ENCODE peak calls at places on chromosome 10, in ten cellular contexts. R, G, Q, J, F, L, E, Y, C and I are unnamed samples.

GRCh38 chr10:74916283-74916682 is 89.9 kb downstream of the KAT6B start:
- DNase-seq in C (no peak), G (no peak), R (peak; percentile 96), J (no peak), Y (no peak), E (no peak), Q (no peak), L (no peak), F (no peak), I (no peak)

GRCh38 chr10:100697631-100698030 is 47.8 kb upstream of the PAX2 start:
- DNase-seq in L (no peak), E (no peak), G (no peak), R (no peak), Y (no peak), F (no peak), J (no peak), C (no peak), Q (no peak), I (no peak)

GRCh38 chr10:113445736-113446135 is 107.1 kb upstream of the HABP2 start:
- DNase-seq in L (no peak), J (no peak), F (no peak), R (no peak), E (no peak), Q (no peak), Y (no peak), G (no peak), C (no peak), I (no peak)

GRCh38 chr10:68332259-68333057 is at the start of gene PBLD:
- DNase-seq in Q (peak; percentile 78), F (peak; percentile 85), L (peak; percentile 84), Y (peak; percentile 86), E (peak; percentile 86), R (peak; percentile 86), C (peak; percentile 90), J (peak; percentile 77), G (peak; percentile 78), I (no peak)

GRCh38 chr10:124461642-124462347 is at the start of gene LHPP:
- DNase-seq in Y (peak; percentile 94), L (peak; percentile 95), J (peak; percentile 82), F (peak; percentile 91), Q (peak; percentile 85), G (peak; percentile 91), E (peak; percentile 89), R (peak; percentile 73), C (peak; percentile 93), I (no peak)

GRCh38 chr10:101831169-101831811 is 12.3 kb downstream of the KCNIP2 start:
- DNase-seq in R (no peak), E (no peak), F (no peak), Q (no peak), Y (no peak), C (no peak), J (no peak), G (no peak), L (no peak), I (no peak)

GRCh38 chr10:29897999-29898716 is 161.2 kb downstream of the JCAD start:
- DNase-seq in L (no peak), R (no peak), Q (no peak), F (no peak), E (no peak), Y (no peak), C (no peak), J (no peak), G (no peak), I (no peak)

GRCh38 chr10:2700626-2701305 is 366.6 kb upstream of the PFKP start:
- DNase-seq in Y (no peak), L (no peak), R (no peak), J (no peak), Q (no peak), F (no peak), C (no peak), G (no peak), E (no peak), I (no peak)

GRCh38 chr10:5812283-5813090 is 747 bp downstream of the GDI2 start:
- DNase-seq in Q (peak; percentile 35), R (no peak), E (peak; percentile 78), J (peak; percentile 22), L (peak; percentile 76), Y (peak; percentile 61), C (peak; percentile 75), G (peak; percentile 65), F (peak; percentile 74), I (no peak)

GRCh38 chr10:122852261-122852660 is 6.6 kb upstream of the CUZD1 start:
- DNase-seq in J (no peak), R (peak; percentile 75), L (no peak), E (no peak), C (peak; percentile 32), Q (no peak), G (no peak), F (no peak), Y (peak; percentile 35), I (no peak)

DNA sequence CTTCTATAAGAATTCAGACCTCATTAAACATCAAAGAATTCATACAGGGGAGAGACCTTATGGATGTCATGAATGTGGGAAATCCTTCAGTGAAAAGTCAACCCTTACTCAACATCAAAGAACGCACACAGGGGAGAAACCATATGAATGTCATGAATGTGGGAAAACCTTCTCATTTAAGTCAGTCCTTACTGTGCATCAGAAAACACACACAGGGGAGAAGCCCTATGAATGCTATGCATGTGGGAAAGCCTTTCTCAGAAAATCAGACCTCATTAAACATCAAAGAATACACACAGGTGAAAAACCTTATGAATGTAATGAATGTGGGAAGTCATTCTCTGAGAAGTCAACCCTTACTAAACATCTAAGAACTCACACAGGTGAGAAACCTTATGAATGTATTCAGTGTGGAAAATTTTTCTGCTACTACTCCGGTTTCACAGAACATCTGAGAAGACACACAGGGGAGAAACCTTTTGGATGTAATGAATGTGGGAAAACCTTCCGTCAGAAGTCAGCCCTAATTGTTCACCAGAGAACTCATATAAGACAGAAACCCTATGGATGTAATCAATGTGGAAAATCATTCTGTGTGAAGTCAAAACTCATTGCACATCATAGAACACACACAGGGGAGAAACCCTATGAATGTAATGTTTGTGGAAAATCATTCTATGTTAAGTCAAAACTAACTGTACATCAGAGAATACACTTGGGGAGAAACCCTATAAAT is 24.1 kb downstream of the ZNF37A start:
- DNase-seq in R (peak; percentile 6), G (no peak), C (no peak), Q (no peak), L (no peak), J (no peak), E (no peak), Y (peak; percentile 43), F (no peak), I (no peak)
- H3K9me3 ChIP-seq in R (peaks cover 92% of the 10 kb centered on the region), G (peaks cover 99% of the 10 kb centered on the region), C (peaks cover 96% of the 10 kb centered on the region), Q (peaks cover 50% of the 10 kb centered on the region), L (peaks cover 98% of the 10 kb centered on the region), J (peaks cover 15% of the 10 kb centered on the region), E (peaks cover 78% of the 10 kb centered on the region), Y (peaks cover 28% of the 10 kb centered on the region), F (peaks cover 98% of the 10 kb centered on the region), I (peaks cover 12% of the 10 kb centered on the region)

GRCh38 chr10:129848571-129849451 is 115.3 kb downstream of the EBF3 start:
- DNase-seq in Y (peak; percentile 12), J (no peak), L (no peak), G (no peak), Q (no peak), F (no peak), E (no peak), R (no peak), C (no peak), I (no peak)

GRCh38 chr10:129849452-129849750 is 114.7 kb downstream of the EBF3 start:
- DNase-seq in R (no peak), E (no peak), G (no peak), Q (no peak), F (no peak), J (no peak), L (no peak), Y (no peak), C (no peak), I (no peak)

GRCh38 chr10:129846991-129847391 is 117.1 kb downstream of the EBF3 start:
- DNase-seq in C (no peak), L (no peak), E (no peak), Q (no peak), R (no peak), J (no peak), G (no peak), Y (no peak), F (no peak), I (no peak)

GRCh38 chr10:129849853-129850252 is 114.2 kb downstream of the EBF3 start:
- DNase-seq in R (no peak), F (no peak), Y (no peak), Q (no peak), J (no peak), C (no peak), G (no peak), E (no peak), L (no peak), I (no peak)

GRCh38 chr10:129848084-129848483 is 116.0 kb downstream of the EBF3 start:
- DNase-seq in F (no peak), G (no peak), Q (no peak), C (no peak), R (no peak), E (no peak), L (no peak), J (no peak), Y (no peak), I (no peak)
- H3K9me3 ChIP-seq in F (no peaks in the 10 kb centered on the region), G (no peaks in the 10 kb centered on the region), Q (no peaks in the 10 kb centered on the region), C (no peaks in the 10 kb centered on the region), R (no peaks in the 10 kb centered on the region), E (no peaks in the 10 kb centered on the region), L (no peaks in the 10 kb centered on the region), J (no peaks in the 10 kb centered on the region), Y (no peaks in the 10 kb centered on the region), I (no peaks in the 10 kb centered on the region)

GRCh38 chr10:38045129-38045528 is 34.7 kb downstream of the ZNF33A start:
- DNase-seq in J (no peak), Q (no peak), L (no peak), R (no peak), F (no peak), G (no peak), Y (no peak), C (no peak), E (no peak), I (no peak)
- H3K9me3 ChIP-seq in J (no peaks in the 10 kb centered on the region), Q (no peaks in the 10 kb centered on the region), L (peaks cover 1% of the 10 kb centered on the region), R (peaks cover 3% of the 10 kb centered on the region), F (no peaks in the 10 kb centered on the region), G (no peaks in the 10 kb centered on the region), Y (no peaks in the 10 kb centered on the region), C (peaks cover 50% of the 10 kb centered on the region), E (no peaks in the 10 kb centered on the region), I (no peaks in the 10 kb centered on the region)

GRCh38 chr10:131199646-131200045 is 111.9 kb downstream of the TCERG1L start:
- DNase-seq in Q (no peak), F (no peak), C (peak; percentile 44), Y (no peak), J (no peak), R (no peak), L (no peak), E (peak; percentile 13), G (no peak), I (no peak)

GRCh38 chr10:131202964-131203363 is 108.6 kb downstream of the TCERG1L start:
- DNase-seq in Y (no peak), F (no peak), J (no peak), G (no peak), E (no peak), L (no peak), Q (no peak), C (no peak), R (no peak), I (no peak)

GRCh38 chr10:131198843-131199242 is 112.7 kb downstream of the TCERG1L start:
- DNase-seq in Y (no peak), G (no peak), R (no peak), J (no peak), Q (peak; percentile 4), L (no peak), E (no peak), F (no peak), C (peak; percentile 26), I (no peak)

GRCh38 chr10:131201741-131202515 is 109.6 kb downstream of the TCERG1L start:
- DNase-seq in C (peak; percentile 18), J (no peak), Y (no peak), Q (peak; percentile 3), E (peak; percentile 40), L (no peak), F (peak; percentile 4), R (no peak), G (no peak), I (no peak)

GRCh38 chr10:131200856-131201470 is 110.6 kb downstream of the TCERG1L start:
- DNase-seq in E (peak; percentile 40), C (peak; percentile 30), J (no peak), Q (peak; percentile 6), G (no peak), L (no peak), Y (no peak), F (peak; percentile 8), R (no peak), I (no peak)
- H3K9me3 ChIP-seq in E (no peaks in the 10 kb centered on the region), C (no peaks in the 10 kb centered on the region), J (no peaks in the 10 kb centered on the region), Q (no peaks in the 10 kb centered on the region), G (no peaks in the 10 kb centered on the region), L (peaks cover 8% of the 10 kb centered on the region), Y (no peaks in the 10 kb centered on the region), F (no peaks in the 10 kb centered on the region), R (no peaks in the 10 kb centered on the region), I (peaks cover 39% of the 10 kb centered on the region)